ENCODE peak calls at places on chromosomes 4 and X, in five cellular contexts. B, F, X, R and M are unnamed samples.

GRCh38 chr4:142264961-142265360 is 581.1 kb downstream of the INPP4B start:
- DNase-seq in B (no peak), F (no peak), X (no peak), R (no peak), M (no peak)

GRCh38 chr4:54102747-54103146 is 2.8 kb downstream of the GSX2 start:
- DNase-seq in B (no peak), F (no peak), X (no peak), R (no peak), M (no peak)

GRCh38 chr4:144647095-144647959 is 1.4 kb downstream of the HHIP start:
- DNase-seq in B (no peak), F (peak; percentile 5), X (no peak), R (no peak), M (no peak)

GRCh38 chrX:22081475-22082092 is 49.5 kb downstream of the PHEX start:
- DNase-seq in B (no peak), F (no peak), X (peak; percentile 66), R (peak; percentile 51), M (no peak)

GRCh38 chrX:42738552-42738951 is 39.4 kb downstream of the PPP1R2C start:
- DNase-seq in B (no peak), F (no peak), X (no peak), R (no peak), M (no peak)

GRCh38 chrX:140943513-140943912 is 58.9 kb upstream of the SPANXB1 start:
- DNase-seq in B (no peak), F (no peak), X (no peak), R (no peak), M (no peak)

GRCh38 chr4:155478336-155478825 is 101.6 kb upstream of the MAP9 start:
- DNase-seq in B (no peak), F (no peak), X (no peak), R (no peak), M (no peak)

GRCh38 chr4:14652522-14652921 is 349.8 kb upstream of the CPEB2 start:
- DNase-seq in B (no peak), F (no peak), X (no peak), R (no peak), M (no peak)

GRCh38 chr4:139969635-139970266 is 184.2 kb downstream of the MAML3 start:
- DNase-seq in B (no peak), F (no peak), X (no peak), R (no peak), M (no peak)

GRCh38 chr4:73103799-73104503 is 34.4 kb upstream of the COX18 start:
- DNase-seq in B (no peak), F (no peak), X (no peak), R (no peak), M (no peak)

GRCh38 chr4:33160126-33160525 is 2440.0 kb downstream of the PCDH7 start:
- DNase-seq in B (no peak), F (no peak), X (no peak), R (no peak), M (no peak)

GRCh38 chr4:52751349-52751911 is at the start of gene ERVMER34-1:
- DNase-seq in B (peak; percentile 63), F (peak; percentile 39), X (peak; percentile 69), R (peak; percentile 83), M (peak; percentile 70)

GRCh38 chr4:122434285-122434684 is 22.2 kb downstream of the IL2 start:
- DNase-seq in B (no peak), F (no peak), X (no peak), R (no peak), M (no peak)
- TF ChIP-seq EP300 in B (no peak), F (no peak), X (no peak), R (no peak), M (no peak)

GRCh38 chrX:153214934-153215333 is 35.9 kb downstream of the MAGEA1 start:
- DNase-seq in B (no peak), F (no peak), X (no peak), R (no peak), M (no peak)
- TF ChIP-seq EP300 in B (no peak), F (no peak), X (no peak), R (no peak), M (no peak)

GRCh38 chrX:24876782-24877315 is 138.9 kb downstream of the ARX start:
- DNase-seq in B (no peak), F (no peak), X (no peak), R (no peak), M (no peak)
- TF ChIP-seq EP300 in B (no peak), F (no peak), X (no peak), R (no peak), M (no peak)

GRCh38 chr4:8443801-8444200 is 3.2 kb downstream of the TRMT44 start:
- DNase-seq in B (no peak), F (no peak), X (no peak), R (no peak), M (no peak)
- TF ChIP-seq EP300 in B (no peak), F (no peak), X (no peak), R (no peak), M (no peak)

DNA sequence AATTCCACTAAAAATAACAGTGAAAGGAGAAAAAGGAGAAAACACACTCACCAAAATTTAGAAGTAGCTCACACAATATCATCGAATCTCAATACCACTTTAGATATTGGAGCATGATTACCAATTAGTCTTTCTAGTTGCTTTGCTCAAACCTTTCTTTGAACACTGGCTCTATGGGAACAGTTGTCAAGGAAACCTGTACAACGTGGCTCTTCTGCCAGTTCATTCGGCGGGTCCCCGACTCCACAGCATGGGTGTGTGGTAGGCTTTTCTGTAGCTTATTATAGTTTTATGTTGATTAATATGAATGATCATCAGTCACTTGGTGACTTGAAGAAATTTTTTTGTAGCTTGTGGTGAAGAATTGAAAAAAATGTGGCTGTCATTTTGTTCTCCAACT is 50.2 kb upstream of the TMEM150C start:
- DNase-seq in B (no peak), F (no peak), X (no peak), R (no peak), M (no peak)
- TF ChIP-seq EP300 in B (no peak), F (no peak), X (no peak), R (no peak), M (no peak)

GRCh38 chrX:49073641-49074575 is at the start of gene PRAF2:
- DNase-seq in B (peak; percentile 90), F (peak; percentile 94), X (peak; percentile 97), R (peak; percentile 93), M (peak; percentile 96)
- TF ChIP-seq EP300 in B (no peak), F (no peak), X (no peak), R (no peak), M (no peak)

DNA sequence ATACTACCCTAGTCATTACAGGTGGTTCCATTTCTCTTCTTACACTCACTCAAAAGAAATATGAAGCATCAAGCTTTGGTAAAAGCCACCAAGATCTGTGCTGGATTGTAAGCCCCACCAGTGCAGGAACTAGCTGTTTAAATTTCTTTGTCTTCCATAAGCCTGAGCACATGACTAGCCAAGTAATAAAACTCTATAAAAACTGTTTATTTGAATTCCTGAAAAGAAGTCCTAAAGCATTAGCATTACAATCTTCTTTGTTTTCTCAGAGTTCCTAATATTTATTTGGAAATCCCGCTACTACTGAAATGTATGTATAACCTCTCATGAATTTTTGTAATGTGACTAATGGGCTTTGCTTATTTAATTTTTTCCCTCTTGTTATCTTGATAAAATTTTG is 65.9 kb downstream of the IQCM start:
- DNase-seq in B (no peak), F (no peak), X (no peak), R (no peak), M (no peak)
- TF ChIP-seq EP300 in B (no peak), F (no peak), X (no peak), R (no peak), M (no peak)